ENCODE peak calls at places on chromosome 3, in six cellular contexts. H, Y, I, F, E and B are unnamed samples.

GRCh38 chr3:33402936-33403335 is 37.3 kb downstream of the UBP1 start:
- DNase-seq in H (no peak), Y (no peak), I (no peak), F (no peak), E (no peak), B (no peak)

GRCh38 chr3:37608061-37608702 is 253.5 kb upstream of the CTDSPL start:
- DNase-seq in H (no peak), Y (no peak), I (no peak), F (no peak), E (no peak), B (peak)

GRCh38 chr3:149375164-149375823 is 2.2 kb downstream of the TM4SF1 start:
- DNase-seq in H (no peak), Y (no peak), I (peak), F (no peak), E (no peak), B (peak)

GRCh38 chr3:8436667-8437287 is 64.8 kb upstream of the LMCD1 start:
- DNase-seq in H (no peak), Y (no peak), I (no peak), F (no peak), E (no peak), B (no peak)

GRCh38 chr3:4351164-4351855 is 48.1 kb downstream of the SETMAR start:
- DNase-seq in H (no peak), Y (peak), I (peak), F (no peak), E (no peak), B (peak)

GRCh38 chr3:57127849-57128566 is 37.1 kb downstream of the IL17RD start:
- DNase-seq in H (peak), Y (no peak), I (no peak), F (no peak), E (no peak), B (peak)

GRCh38 chr3:20055020-20055775 is 15.0 kb downstream of the KAT2B start:
- DNase-seq in H (no peak), Y (no peak), I (no peak), F (no peak), E (no peak), B (no peak)

GRCh38 chr3:12972043-12972442 is 101.2 kb downstream of the IQSEC1 start:
- DNase-seq in H (no peak), Y (no peak), I (no peak), F (no peak), E (no peak), B (no peak)

GRCh38 chr3:41362638-41363559 is 163.6 kb downstream of the CTNNB1 start:
- DNase-seq in H (peak), Y (no peak), I (no peak), F (peak), E (peak), B (peak)

GRCh38 chr3:121649645-121650044 is 11.1 kb downstream of the HCLS1 start:
- DNase-seq in H (no peak), Y (no peak), I (peak), F (no peak), E (no peak), B (no peak)

GRCh38 chr3:165983284-165983683 is 146.1 kb upstream of the BCHE start:
- DNase-seq in H (peak), Y (no peak), I (no peak), F (no peak), E (no peak), B (peak)

GRCh38 chr3:55543228-55543627 is 56.1 kb upstream of the WNT5A start:
- DNase-seq in H (no peak), Y (no peak), I (no peak), F (no peak), E (no peak), B (no peak)

GRCh38 chr3:4821331-4821730 is 157.9 kb upstream of the BHLHE40 start:
- DNase-seq in H (peak), Y (peak), I (no peak), F (no peak), E (no peak), B (no peak)

GRCh38 chr3:71119171-71119570 is 464.4 kb downstream of the FOXP1 start:
- DNase-seq in H (no peak), Y (no peak), I (peak), F (no peak), E (no peak), B (no peak)

GRCh38 chr3:49133226-49133951 is 539 bp upstream of the LAMB2 start:
- DNase-seq in H (peak), Y (peak), I (peak), F (peak), E (peak), B (peak)

GRCh38 chr3:136919799-136920580 is 37.8 kb upstream of the IL20RB start:
- DNase-seq in H (peak), Y (no peak), I (no peak), F (no peak), E (no peak), B (no peak)

GRCh38 chr3:106371605-106372292 is 502.9 kb upstream of the CBLB start:
- DNase-seq in H (no peak), Y (no peak), I (peak), F (no peak), E (no peak), B (peak)

GRCh38 chr3:157111578-157111977 is 48.4 kb downstream of the CCNL1 start:
- DNase-seq in H (no peak), Y (no peak), I (no peak), F (no peak), E (no peak), B (no peak)
- H2BK5ac ChIP-seq in H (no peak), Y (no peak), I (no peak), F (no peak), E (no peak), B (no peak)

GRCh38 chr3:60073942-60074341 is 1024.1 kb upstream of the CFAP20DC start:
- DNase-seq in H (peak), Y (no peak), I (no peak), F (no peak), E (no peak), B (no peak)
- H3K4me2 ChIP-seq in H (no peak), Y (no peak), I (no peak), F (no peak), E (no peak), B (no peak)

GRCh38 chr3:50549226-50549625 is 18.3 kb downstream of the C3orf18 start:
- DNase-seq in H (no peak), Y (no peak), I (no peak), F (no peak), E (no peak), B (no peak)

GRCh38 chr3:50551293-50552057 is 16.1 kb downstream of the C3orf18 start:
- DNase-seq in H (no peak), Y (no peak), I (no peak), F (no peak), E (no peak), B (no peak)

GRCh38 chr3:50542177-50543034 is 25.1 kb downstream of the C3orf18 start:
- DNase-seq in H (peak), Y (peak), I (peak), F (peak), E (peak), B (peak)

GRCh38 chr3:50550079-50550736 is 17.3 kb downstream of the C3orf18 start:
- DNase-seq in H (peak), Y (peak), I (peak), F (peak), E (peak), B (peak)

DNA sequence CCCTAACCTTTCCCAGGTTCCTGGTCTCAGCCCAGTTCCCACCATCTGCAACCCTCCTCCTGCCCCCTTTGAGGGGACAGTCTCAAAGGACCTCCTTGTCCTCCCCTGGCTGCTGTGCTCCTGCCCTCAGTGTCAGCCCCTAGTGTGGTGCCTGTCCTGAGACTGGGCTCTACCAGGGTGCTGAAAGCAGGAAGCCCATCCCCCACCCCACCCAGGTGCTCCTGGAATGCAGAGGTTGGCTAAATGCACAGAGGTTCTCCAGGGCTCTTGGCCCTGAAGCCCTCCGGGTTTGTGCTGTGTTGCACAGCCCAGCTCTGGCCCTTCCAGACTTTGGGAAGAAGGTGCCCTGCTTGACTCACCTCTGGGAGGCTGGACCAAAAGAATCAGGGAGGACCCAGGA is 21.8 kb downstream of the C3orf18 start:
- DNase-seq in H (no peak), Y (no peak), I (no peak), F (no peak), E (peak), B (no peak)
- H2BK5ac ChIP-seq in H (no peak), Y (no peak), I (no peak), F (no peak), E (no peak), B (no peak)

DNA sequence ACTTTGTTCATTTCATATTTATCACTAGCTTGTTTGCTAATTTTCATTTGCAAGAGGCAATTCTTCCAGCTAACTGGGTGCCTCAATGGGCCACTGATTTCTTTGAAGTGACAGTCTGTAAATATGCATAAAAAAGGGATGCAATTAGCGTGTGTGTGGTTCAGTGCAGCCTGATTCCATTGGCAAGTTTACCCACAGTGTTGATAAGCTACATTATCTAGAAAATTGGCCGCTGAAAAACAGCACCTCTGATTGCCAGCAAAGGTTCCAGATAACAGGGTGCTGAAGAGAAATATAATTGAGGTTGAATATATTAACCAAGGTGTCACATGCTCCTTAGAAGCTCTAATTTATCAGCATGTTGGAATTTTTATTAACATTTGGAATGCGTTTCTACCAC is 76.9 kb downstream of the SAMMSON start:
- DNase-seq in H (peak), Y (no peak), I (no peak), F (no peak), E (no peak), B (no peak)
- H3K4me2 ChIP-seq in H (no peak), Y (no peak), I (no peak), F (no peak), E (no peak), B (no peak)

GRCh38 chr3:156176048-156176447 is 55.7 kb downstream of the KCNAB1 start:
- DNase-seq in H (no peak), Y (no peak), I (no peak), F (no peak), E (no peak), B (no peak)

GRCh38 chr3:156174229-156174847 is 54.0 kb downstream of the KCNAB1 start:
- DNase-seq in H (peak), Y (peak), I (peak), F (no peak), E (no peak), B (no peak)

GRCh38 chr3:156171517-156172267 is 51.3 kb downstream of the KCNAB1 start:
- DNase-seq in H (no peak), Y (peak), I (no peak), F (no peak), E (no peak), B (no peak)

GRCh38 chr3:156175570-156175969 is 55.2 kb downstream of the KCNAB1 start:
- DNase-seq in H (no peak), Y (no peak), I (peak), F (no peak), E (no peak), B (no peak)

GRCh38 chr3:156172536-156172935 is 52.2 kb downstream of the KCNAB1 start:
- DNase-seq in H (no peak), Y (no peak), I (no peak), F (no peak), E (no peak), B (no peak)
- H2BK5ac ChIP-seq in H (no peak), Y (no peak), I (no peak), F (no peak), E (no peak), B (no peak)